ENCODE peak calls at places on chromosomes 12 and 14, in four cellular contexts. W is left ventricle myocardium inferior, O is K562, Q is fibroblast of lung. A is an unnamed sample.

GRCh38 chr14:75631453-75631831 is 29.2 kb downstream of the ERG28 start:
- DNase-seq in W (no peak), O (no peak), Q (peak; percentile 54), A (no peak)

GRCh38 chr14:100767788-100768536 is 41.3 kb downstream of the DLK1 start:
- DNase-seq in W (no peak), O (no peak), Q (no peak), A (no peak)

GRCh38 chr12:42705863-42706262 is 116.3 kb upstream of the PRICKLE1 start:
- DNase-seq in W (peak; percentile 81), O (no peak), Q (peak; percentile 99), A (peak; percentile 99)

GRCh38 chr14:54814076-54814475 is 88.5 kb downstream of the GCH1 start:
- DNase-seq in W (no peak), O (peak; percentile 60), Q (no peak), A (no peak)

GRCh38 chr12:117857632-117858274 is 111.0 kb downstream of the KSR2 start:
- DNase-seq in W (no peak), O (peak; percentile 58), Q (peak; percentile 28), A (no peak)

GRCh38 chr12:26623136-26623535 is 209.9 kb downstream of the ITPR2 start:
- DNase-seq in W (no peak), O (no peak), Q (no peak), A (no peak)

GRCh38 chr12:92827836-92828431 is 101.2 kb downstream of the EEA1 start:
- DNase-seq in W (no peak), O (peak; percentile 61), Q (peak; percentile 34), A (peak; percentile 12)

GRCh38 chr14:61718039-61718438 is 22.7 kb downstream of the HIF1A start:
- DNase-seq in W (no peak), O (no peak), Q (no peak), A (no peak)

GRCh38 chr14:58882577-58883018 is 244.8 kb downstream of the DACT1 start:
- DNase-seq in W (no peak), O (no peak), Q (peak; percentile 81), A (peak; percentile 62)

GRCh38 chr14:57205953-57206352 is 62.8 kb downstream of the EXOC5 start:
- DNase-seq in W (no peak), O (no peak), Q (no peak), A (no peak)

GRCh38 chr12:54734196-54734950 is 86.2 kb upstream of the DCD start:
- DNase-seq in W (no peak), O (no peak), Q (no peak), A (no peak)

GRCh38 chr14:90535556-90535930 is 138.7 kb downstream of the CALM1 start:
- DNase-seq in W (no peak), O (no peak), Q (no peak), A (no peak)

DNA sequence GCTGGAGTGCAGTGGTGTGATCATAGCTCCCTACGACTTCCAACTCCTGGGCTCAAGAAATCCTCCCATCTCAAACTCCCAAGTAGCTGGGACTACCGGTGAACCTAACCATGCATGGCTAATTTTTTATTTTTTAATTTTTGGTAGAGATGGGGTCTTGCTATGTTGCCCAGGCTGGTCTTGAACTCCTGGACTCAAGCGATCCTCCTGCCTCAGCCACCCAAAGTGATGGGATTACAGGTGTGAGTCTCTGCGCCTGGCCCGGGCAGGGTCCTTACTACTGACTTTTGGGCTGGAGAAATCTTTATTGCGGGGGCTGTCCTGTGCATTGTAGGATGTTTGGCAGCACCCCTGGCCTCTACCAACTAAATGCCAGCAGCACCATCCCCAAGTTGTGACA is 44.4 kb upstream of the MED13L start:
- DNase-seq in W (no peak), O (no peak), Q (no peak), A (no peak)
- TF ChIP-seq CTCF in W (no peak), O (no peak), Q (no peak), A (no peak)

DNA sequence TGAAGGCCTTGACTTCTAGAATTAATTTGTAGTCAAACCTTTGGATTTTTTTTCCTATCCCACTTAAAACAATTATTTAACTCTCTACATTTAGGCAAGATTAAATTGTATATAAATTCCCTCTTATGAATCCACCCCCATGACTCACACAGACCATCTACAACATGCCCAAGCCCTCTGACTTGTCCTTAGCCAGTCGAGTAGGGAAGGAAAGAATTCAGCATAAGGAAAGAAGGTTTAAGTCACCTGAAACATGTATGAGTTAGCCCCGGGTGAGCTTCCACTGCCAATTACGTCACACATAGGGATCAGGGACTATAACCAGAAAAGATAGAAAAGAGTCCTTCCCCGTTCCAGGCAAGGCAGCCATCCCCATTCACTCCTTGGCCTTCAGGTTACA is 14.9 kb upstream of the RESF1 start:
- DNase-seq in W (no peak), O (no peak), Q (no peak), A (no peak)
- H3K4me3 ChIP-seq in W (no peak overlapping the region), O (no peak overlapping the region), Q (no peak overlapping the region), A (no peak overlapping the region)

DNA sequence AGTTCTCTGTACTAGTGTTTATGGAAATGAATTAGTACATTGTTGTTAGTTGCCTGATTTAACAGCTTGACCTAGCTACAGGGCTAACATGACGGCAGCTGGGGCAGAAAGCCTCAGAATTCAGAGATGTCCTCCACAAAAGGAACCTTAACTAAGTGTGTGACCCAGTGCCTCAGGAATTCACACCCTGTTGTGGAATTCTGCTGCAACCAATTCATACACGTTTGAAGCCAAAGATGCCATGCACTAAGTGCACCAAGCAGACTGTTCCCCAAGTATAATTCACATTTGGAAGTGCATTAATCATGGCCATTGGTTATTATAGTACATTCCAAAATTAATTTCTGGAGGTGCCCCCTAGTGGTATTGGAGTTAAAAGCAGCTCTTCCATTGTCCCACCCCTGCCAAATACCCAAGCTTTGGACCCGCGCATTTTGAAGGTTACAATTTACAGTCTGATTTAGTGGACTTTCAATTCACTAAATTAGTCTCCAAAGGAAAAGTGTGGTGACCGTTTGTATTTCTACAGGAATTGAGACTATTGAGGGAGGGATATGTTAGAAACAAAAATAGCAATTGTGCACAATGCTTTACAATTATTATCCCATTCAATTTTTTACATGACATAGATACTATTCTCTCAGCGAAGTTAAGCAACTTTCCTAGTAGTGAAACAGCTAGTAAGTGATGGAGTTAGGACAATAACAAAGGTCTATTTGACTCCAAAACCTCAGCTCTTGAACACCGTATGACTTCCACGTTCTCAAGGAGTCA is 85.9 kb downstream of the PAX9 start:
- DNase-seq in W (no peak), O (peak; percentile 10), Q (no peak), A (no peak)
- TF ChIP-seq CTCF in W (peak; percentile 33), O (peak; percentile 33), Q (peak; percentile 46), A (peak; percentile 55)

DNA sequence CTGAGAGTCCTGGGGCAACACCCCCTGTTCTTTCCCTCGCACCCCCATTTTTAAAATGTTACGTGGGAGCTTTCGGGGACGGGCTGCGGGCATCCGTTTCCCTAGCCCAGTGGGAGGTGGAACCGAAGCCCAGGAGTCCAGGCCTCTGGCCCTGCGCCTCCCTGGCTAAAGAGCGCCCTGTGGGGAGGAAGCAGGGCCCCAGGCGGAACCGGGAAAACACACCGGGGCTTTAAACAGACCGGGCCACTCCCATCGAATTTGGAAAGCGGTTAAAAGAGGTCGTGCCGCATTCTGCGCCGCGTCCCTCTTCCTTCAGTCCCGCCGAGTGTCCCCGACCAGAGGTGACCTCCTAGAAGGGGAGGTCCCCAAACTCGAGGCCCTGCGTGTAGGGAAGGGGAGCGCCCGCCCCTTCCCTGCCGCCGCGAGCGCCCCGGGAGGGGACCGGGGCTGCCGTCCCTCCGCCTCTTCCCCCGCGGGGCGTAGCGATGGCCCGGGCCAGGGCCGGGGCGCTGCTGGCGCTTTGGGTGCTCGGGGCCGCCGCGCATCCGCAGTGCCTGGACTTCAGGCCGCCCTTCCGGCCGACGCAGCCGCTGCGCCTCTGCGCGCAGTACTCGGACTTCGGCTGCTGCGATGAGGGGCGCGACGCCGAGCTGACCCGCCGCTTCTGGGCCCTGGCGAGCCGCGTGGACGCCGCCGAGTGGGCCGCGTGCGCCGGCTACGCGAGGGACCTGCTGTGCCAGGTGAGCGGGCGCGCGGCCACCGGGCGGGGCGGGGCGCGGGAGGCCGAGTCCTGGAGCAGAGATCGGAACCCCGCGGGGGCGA is at the start of gene HHIPL1:
- DNase-seq in W (peak; percentile 38), O (no peak), Q (peak; percentile 64), A (no peak)
- H3K4me3 ChIP-seq in W (peak within 1 kb of the TSS; percentile 71), O (no peak within 1 kb of the TSS), Q (peak within 1 kb of the TSS; percentile 11), A (peak within 1 kb of the TSS; percentile 0)